ENCODE peak calls at places on chromosomes 16 and 17, in six cellular contexts. X is lower lobe of right lung, L is PC-3, M is adrenal gland, P is upper lobe of right lung, U is HL-60. D is an unnamed sample.

GRCh38 chr16:75458439-75458838 is 6.0 kb downstream of the TMEM170A start:
- DNase-seq in X (no peak), L (no peak), M (no peak), P (no peak), U (no peak), D (no peak)

GRCh38 chr16:52964290-52964689 is 88.4 kb downstream of the CHD9NB start:
- DNase-seq in X (no peak), L (peak; percentile 1), M (no peak), P (no peak), U (no peak), D (no peak)

GRCh38 chr17:82024859-82025258 is 1.8 kb downstream of the LRRC45 start:
- DNase-seq in X (no peak), L (no peak), M (no peak), P (no peak), U (no peak), D (no peak)

GRCh38 chr17:77145635-77146632 is 5.2 kb downstream of the SEC14L1 start:
- DNase-seq in X (peak; percentile 80), L (peak; percentile 86), M (peak; percentile 92), P (peak; percentile 79), U (no peak), D (no peak)

GRCh38 chr17:12765544-12765943 is 23.8 kb upstream of the ARHGAP44 start:
- DNase-seq in X (no peak), L (peak; percentile 52), M (peak; percentile 46), P (no peak), U (no peak), D (peak; percentile 52)

GRCh38 chr16:68972720-68973119 is 129.4 kb downstream of the TANGO6 start:
- DNase-seq in X (no peak), L (peak; percentile 51), M (peak; percentile 10), P (no peak), U (no peak), D (no peak)

GRCh38 chr17:49969134-49969759 is at the start of gene DLX4:
- DNase-seq in X (no peak), L (no peak), M (no peak), P (no peak), U (no peak), D (peak; percentile 87)

GRCh38 chr16:53511403-53512280 is 8.6 kb upstream of the AKTIP start:
- DNase-seq in X (no peak), L (peak; percentile 62), M (no peak), P (no peak), U (no peak), D (no peak)

GRCh38 chr16:12215302-12216105 is 239.0 kb downstream of the SNX29 start:
- DNase-seq in X (no peak), L (no peak), M (no peak), P (no peak), U (no peak), D (no peak)

GRCh38 chr17:38871992-38872605 is 2.2 kb downstream of the LASP1 start:
- DNase-seq in X (no peak), L (no peak), M (no peak), P (no peak), U (no peak), D (no peak)

GRCh38 chr16:57535680-57536305 is 578 bp downstream of the CCDC102A start:
- DNase-seq in X (peak; percentile 95), L (peak; percentile 81), M (peak; percentile 96), P (peak; percentile 97), U (peak; percentile 80), D (peak; percentile 99)

DNA sequence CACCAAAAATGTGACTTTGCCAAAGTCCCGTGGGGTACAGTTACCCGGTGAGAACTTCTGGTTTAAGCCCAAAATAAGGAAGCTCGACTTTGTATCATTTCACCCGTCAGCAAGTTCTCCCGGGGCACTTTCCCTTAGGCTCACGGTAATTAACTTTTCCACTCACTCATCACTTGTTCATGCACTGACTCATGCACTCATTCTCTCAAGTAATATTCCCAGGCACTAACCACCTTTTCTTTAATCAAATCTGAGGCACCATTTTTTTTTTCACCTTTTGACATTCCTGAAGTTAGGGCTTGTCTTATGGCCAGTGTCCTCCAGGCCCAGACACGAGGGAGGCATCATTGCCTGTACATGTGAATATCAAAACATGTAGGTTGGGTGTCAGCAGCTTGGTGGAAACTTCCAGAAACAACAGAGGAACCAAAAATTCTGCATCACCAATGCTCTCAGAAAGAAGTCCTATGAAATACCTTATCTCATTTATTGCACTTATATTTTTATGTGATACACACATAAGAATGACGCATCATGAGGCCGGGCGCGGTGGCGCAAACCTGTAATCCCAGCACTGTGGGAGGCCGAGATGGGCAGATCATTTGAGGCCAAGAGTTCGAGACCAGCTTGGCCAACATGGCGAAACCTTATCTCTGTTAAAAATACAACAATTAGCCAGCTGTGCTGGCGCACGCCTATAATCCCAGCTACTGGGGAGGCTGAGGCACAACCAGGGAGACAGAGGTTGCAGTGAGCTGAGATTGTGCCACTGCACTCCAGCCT is 36.1 kb upstream of the ATP2C2 start:
- DNase-seq in X (no peak), L (peak; percentile 48), M (no peak), P (peak; percentile 27), U (no peak), D (peak; percentile 67)
- TF ChIP-seq CTCF in X (no peak), L (no peak), M (no peak), P (no peak), U (no peak), D (no peak)

DNA sequence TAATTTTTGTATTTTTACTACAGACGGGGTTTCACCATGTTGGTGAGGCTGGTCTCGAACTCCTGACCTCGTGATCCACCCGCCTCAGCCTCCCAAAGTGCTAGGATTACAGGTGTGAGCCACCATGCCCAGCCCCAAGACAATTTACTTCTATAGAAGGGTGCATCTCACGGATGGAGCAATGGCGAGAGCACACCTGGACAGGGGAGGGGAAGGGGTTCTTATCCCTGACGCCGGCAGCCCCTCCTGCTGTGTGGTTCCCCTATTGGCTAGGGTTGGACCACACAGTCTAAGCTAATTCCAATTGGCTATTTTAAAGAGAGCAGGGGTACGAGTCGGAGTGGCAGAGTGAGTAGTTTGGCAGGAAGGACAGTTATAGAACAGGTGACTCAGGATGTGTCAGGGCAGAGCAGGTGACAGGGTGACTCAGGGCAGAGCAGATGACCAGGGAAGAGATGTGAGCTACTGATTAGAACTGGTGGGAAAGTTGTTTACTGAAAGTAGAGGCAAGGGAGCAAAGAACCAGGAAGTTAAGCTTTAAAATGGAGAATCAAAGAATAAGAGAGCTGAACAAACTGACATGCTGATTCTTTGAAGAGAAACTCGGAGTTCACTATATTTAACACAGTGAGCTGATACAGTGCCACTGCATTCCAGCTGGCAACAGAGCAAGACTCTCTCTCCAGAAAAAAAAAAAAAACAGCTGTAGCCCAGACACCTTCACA is 12.6 kb upstream of the UBE2I start:
- DNase-seq in X (no peak), L (peak; percentile 92), M (peak; percentile 91), P (no peak), U (no peak), D (peak; percentile 51)
- H3K27ac ChIP-seq in X (no peak overlapping the region), L (peak overlapping the region; percentile 99), M (peak overlapping the region; percentile 85), P (no peak overlapping the region), U (no peak overlapping the region), D (no peak overlapping the region)

DNA sequence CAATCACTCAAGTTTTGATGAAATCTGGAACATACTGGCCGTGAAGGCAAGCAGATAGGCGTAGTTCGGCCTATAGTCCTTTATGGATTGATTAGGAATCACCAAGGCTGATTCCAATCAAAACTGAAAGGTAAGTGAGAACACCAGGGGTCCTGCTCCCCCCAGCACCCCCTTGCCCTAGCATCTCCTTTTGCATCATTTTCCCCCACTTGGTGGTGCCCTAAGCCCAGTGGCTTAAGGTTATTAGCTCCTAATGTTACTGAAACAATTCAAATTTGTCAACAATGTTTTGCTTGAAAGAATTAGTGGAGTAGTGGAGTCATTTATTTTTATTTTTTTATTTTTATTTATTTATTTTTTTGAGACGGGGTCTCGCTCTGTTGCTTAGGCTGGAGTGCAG is 4.9 kb downstream of the SLFN14 start:
- DNase-seq in X (no peak), L (peak; percentile 27), M (no peak), P (no peak), U (no peak), D (no peak)
- TF ChIP-seq CTCF in X (peak; percentile 22), L (peak; percentile 36), M (peak; percentile 21), P (peak; percentile 14), U (no peak), D (no peak)

GRCh38 chr16:24685539-24686432 is 43.7 kb upstream of the TNRC6A start:
- DNase-seq in X (no peak), L (peak; percentile 17), M (peak; percentile 65), P (no peak), U (no peak), D (peak; percentile 44)

GRCh38 chr16:24689128-24689527 is 40.3 kb upstream of the TNRC6A start:
- DNase-seq in X (no peak), L (peak; percentile 14), M (peak; percentile 50), P (no peak), U (no peak), D (no peak)

GRCh38 chr16:24683847-24684493 is 45.5 kb upstream of the TNRC6A start:
- DNase-seq in X (no peak), L (no peak), M (no peak), P (no peak), U (no peak), D (no peak)

GRCh38 chr16:24688359-24688758 is 41.1 kb upstream of the TNRC6A start:
- DNase-seq in X (no peak), L (no peak), M (no peak), P (no peak), U (no peak), D (no peak)

DNA sequence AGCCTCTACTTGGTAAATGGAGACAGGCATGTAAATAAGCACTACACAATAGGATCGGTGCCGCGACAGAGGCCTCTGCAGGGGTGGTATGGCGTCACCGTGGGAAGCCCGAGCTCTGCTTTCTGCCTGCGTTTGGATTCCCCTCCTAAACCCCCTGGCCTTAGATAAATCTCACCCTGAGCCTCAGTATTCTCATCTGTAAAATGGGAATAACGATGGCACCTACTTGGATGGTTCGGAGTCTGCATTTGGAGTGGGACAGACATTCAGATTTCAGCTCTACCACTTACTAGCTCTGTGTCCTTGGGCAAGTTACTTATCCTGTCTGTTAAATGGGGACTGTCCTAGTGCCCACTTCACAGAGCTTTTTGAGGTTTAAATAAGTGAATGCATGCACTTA is 42.8 kb upstream of the TNRC6A start:
- DNase-seq in X (no peak), L (no peak), M (no peak), P (no peak), U (no peak), D (no peak)
- H3K27ac ChIP-seq in X (peak overlapping the region; percentile 18), L (no peak overlapping the region), M (peak overlapping the region; percentile 70), P (no peak overlapping the region), U (no peak overlapping the region), D (peak overlapping the region; percentile 66)

GRCh38 chr17:29617125-29617480 is 5.6 kb downstream of the CORO6 start:
- DNase-seq in X (peak; percentile 88), L (peak; percentile 81), M (peak; percentile 77), P (peak; percentile 90), U (peak; percentile 73), D (no peak)
- TF ChIP-seq CTCF in X (peak; percentile 65), L (peak; percentile 81), M (peak; percentile 42), P (peak; percentile 64), U (peak; percentile 65), D (peak; percentile 29)

GRCh38 chr16:65044861-65045260 is 77.0 kb downstream of the CDH11 start:
- DNase-seq in X (no peak), L (no peak), M (no peak), P (no peak), U (no peak), D (no peak)
- H3K27ac ChIP-seq in X (no peak overlapping the region), L (no peak overlapping the region), M (no peak overlapping the region), P (no peak overlapping the region), U (no peak overlapping the region), D (no peak overlapping the region)